ENCODE peak calls at places on chromosomes 1 and 21, in five cellular contexts. One of them, this sample, is unnamed.

GRCh38 chr1:9630331-9631081 is 21.0 kb upstream of the PIK3CD start:
- DNase-seq in AG09319: no peak
- DNase-seq in stimulated activated CD4-positive, alpha-beta T cell treated with anti-CD3 and anti-CD28 coated beads, Interleukin-1b, Interleukin-23, amount 100 ng/mL, for 4 hours: peak
- DNase-seq in iPS DF 6.9: no peak
- DNase-seq in PC-9: no peak
- DNase-seq in this sample: no peak

GRCh38 chr1:110070282-110070967 is at the start of gene ALX3:
- DNase-seq in AG09319: no peak
- DNase-seq in stimulated activated CD4-positive, alpha-beta T cell treated with anti-CD3 and anti-CD28 coated beads, Interleukin-1b, Interleukin-23, amount 100 ng/mL, for 4 hours: no peak
- DNase-seq in iPS DF 6.9: no peak
- DNase-seq in PC-9: no peak
- DNase-seq in this sample: no peak

GRCh38 chr1:6440198-6441126 is 15.9 kb downstream of the ESPN start:
- DNase-seq in AG09319: no peak
- DNase-seq in stimulated activated CD4-positive, alpha-beta T cell treated with anti-CD3 and anti-CD28 coated beads, Interleukin-1b, Interleukin-23, amount 100 ng/mL, for 4 hours: peak
- DNase-seq in iPS DF 6.9: no peak
- DNase-seq in PC-9: peak
- DNase-seq in this sample: peak

GRCh38 chr1:232416026-232416568 is 213.8 kb downstream of the SIPA1L2 start:
- DNase-seq in AG09319: no peak
- DNase-seq in stimulated activated CD4-positive, alpha-beta T cell treated with anti-CD3 and anti-CD28 coated beads, Interleukin-1b, Interleukin-23, amount 100 ng/mL, for 4 hours: no peak
- DNase-seq in iPS DF 6.9: no peak
- DNase-seq in PC-9: no peak
- DNase-seq in this sample: no peak

GRCh38 chr1:25178917-25179571 is 53.3 kb downstream of the SYF2 start:
- DNase-seq in AG09319: no peak
- DNase-seq in stimulated activated CD4-positive, alpha-beta T cell treated with anti-CD3 and anti-CD28 coated beads, Interleukin-1b, Interleukin-23, amount 100 ng/mL, for 4 hours: no peak
- DNase-seq in iPS DF 6.9: no peak
- DNase-seq in PC-9: no peak
- DNase-seq in this sample: no peak

GRCh38 chr1:41844255-41844654 is 74.5 kb downstream of the HIVEP3 start:
- DNase-seq in AG09319: no peak
- DNase-seq in stimulated activated CD4-positive, alpha-beta T cell treated with anti-CD3 and anti-CD28 coated beads, Interleukin-1b, Interleukin-23, amount 100 ng/mL, for 4 hours: no peak
- DNase-seq in iPS DF 6.9: no peak
- DNase-seq in PC-9: no peak
- DNase-seq in this sample: no peak

GRCh38 chr1:204171751-204172178 is 5.6 kb upstream of the REN start:
- DNase-seq in AG09319: no peak
- DNase-seq in stimulated activated CD4-positive, alpha-beta T cell treated with anti-CD3 and anti-CD28 coated beads, Interleukin-1b, Interleukin-23, amount 100 ng/mL, for 4 hours: no peak
- DNase-seq in iPS DF 6.9: no peak
- DNase-seq in PC-9: peak
- DNase-seq in this sample: no peak

GRCh38 chr1:54474500-54475235 is 68.5 kb upstream of the SSBP3 start:
- DNase-seq in AG09319: no peak
- DNase-seq in stimulated activated CD4-positive, alpha-beta T cell treated with anti-CD3 and anti-CD28 coated beads, Interleukin-1b, Interleukin-23, amount 100 ng/mL, for 4 hours: no peak
- DNase-seq in iPS DF 6.9: no peak
- DNase-seq in PC-9: no peak
- DNase-seq in this sample: no peak

GRCh38 chr21:45543710-45544448 is 1.6 kb upstream of the SLC19A1 start:
- DNase-seq in AG09319: no peak
- DNase-seq in stimulated activated CD4-positive, alpha-beta T cell treated with anti-CD3 and anti-CD28 coated beads, Interleukin-1b, Interleukin-23, amount 100 ng/mL, for 4 hours: no peak
- DNase-seq in iPS DF 6.9: no peak
- DNase-seq in PC-9: no peak
- DNase-seq in this sample: peak

GRCh38 chr21:43323244-43324005 is 103.5 kb downstream of the SIK1 start:
- DNase-seq in AG09319: no peak
- DNase-seq in stimulated activated CD4-positive, alpha-beta T cell treated with anti-CD3 and anti-CD28 coated beads, Interleukin-1b, Interleukin-23, amount 100 ng/mL, for 4 hours: no peak
- DNase-seq in iPS DF 6.9: no peak
- DNase-seq in PC-9: no peak
- DNase-seq in this sample: no peak

GRCh38 chr1:218322762-218323161 is 22.4 kb upstream of the TGFB2 start:
- DNase-seq in AG09319: no peak
- DNase-seq in stimulated activated CD4-positive, alpha-beta T cell treated with anti-CD3 and anti-CD28 coated beads, Interleukin-1b, Interleukin-23, amount 100 ng/mL, for 4 hours: no peak
- DNase-seq in iPS DF 6.9: no peak
- DNase-seq in PC-9: no peak
- DNase-seq in this sample: no peak

GRCh38 chr1:109433322-109433721 is 7.1 kb upstream of the PSMA5 start:
- DNase-seq in AG09319: no peak
- DNase-seq in stimulated activated CD4-positive, alpha-beta T cell treated with anti-CD3 and anti-CD28 coated beads, Interleukin-1b, Interleukin-23, amount 100 ng/mL, for 4 hours: no peak
- DNase-seq in iPS DF 6.9: no peak
- DNase-seq in PC-9: no peak
- DNase-seq in this sample: no peak

GRCh38 chr1:30748699-30749401 is 8.7 kb downstream of the LAPTM5 start:
- DNase-seq in AG09319: no peak
- DNase-seq in stimulated activated CD4-positive, alpha-beta T cell treated with anti-CD3 and anti-CD28 coated beads, Interleukin-1b, Interleukin-23, amount 100 ng/mL, for 4 hours: no peak
- DNase-seq in iPS DF 6.9: no peak
- DNase-seq in PC-9: no peak
- DNase-seq in this sample: no peak

GRCh38 chr1:116226017-116226416 is 114.8 kb downstream of the MAB21L3 start:
- DNase-seq in AG09319: no peak
- DNase-seq in stimulated activated CD4-positive, alpha-beta T cell treated with anti-CD3 and anti-CD28 coated beads, Interleukin-1b, Interleukin-23, amount 100 ng/mL, for 4 hours: no peak
- DNase-seq in iPS DF 6.9: no peak
- DNase-seq in PC-9: no peak
- DNase-seq in this sample: no peak

GRCh38 chr1:53377438-53377841 is 49.6 kb upstream of the LRP8 start:
- DNase-seq in AG09319: no peak
- DNase-seq in stimulated activated CD4-positive, alpha-beta T cell treated with anti-CD3 and anti-CD28 coated beads, Interleukin-1b, Interleukin-23, amount 100 ng/mL, for 4 hours: no peak
- DNase-seq in iPS DF 6.9: no peak
- DNase-seq in PC-9: no peak
- DNase-seq in this sample: no peak

GRCh38 chr21:35475768-35476167 is 426.7 kb upstream of the RUNX1 start:
- DNase-seq in AG09319: peak
- DNase-seq in stimulated activated CD4-positive, alpha-beta T cell treated with anti-CD3 and anti-CD28 coated beads, Interleukin-1b, Interleukin-23, amount 100 ng/mL, for 4 hours: no peak
- DNase-seq in iPS DF 6.9: no peak
- DNase-seq in PC-9: no peak
- DNase-seq in this sample: no peak

GRCh38 chr1:94713472-94714141 is 106.5 kb upstream of the SLC44A3 start:
- DNase-seq in AG09319: peak
- DNase-seq in stimulated activated CD4-positive, alpha-beta T cell treated with anti-CD3 and anti-CD28 coated beads, Interleukin-1b, Interleukin-23, amount 100 ng/mL, for 4 hours: no peak
- DNase-seq in iPS DF 6.9: peak
- DNase-seq in PC-9: peak
- DNase-seq in this sample: no peak

GRCh38 chr1:86567936-86568335 is 21.1 kb downstream of the CLCA4 start:
- DNase-seq in AG09319: no peak
- DNase-seq in stimulated activated CD4-positive, alpha-beta T cell treated with anti-CD3 and anti-CD28 coated beads, Interleukin-1b, Interleukin-23, amount 100 ng/mL, for 4 hours: no peak
- DNase-seq in iPS DF 6.9: no peak
- DNase-seq in PC-9: no peak
- DNase-seq in this sample: no peak

GRCh38 chr1:103457856-103458255 is 67.6 kb upstream of the RNPC3 start:
- DNase-seq in AG09319: no peak
- DNase-seq in stimulated activated CD4-positive, alpha-beta T cell treated with anti-CD3 and anti-CD28 coated beads, Interleukin-1b, Interleukin-23, amount 100 ng/mL, for 4 hours: no peak
- DNase-seq in iPS DF 6.9: peak
- DNase-seq in PC-9: no peak
- DNase-seq in this sample: no peak

GRCh38 chr21:24671901-24672300 is 935.4 kb downstream of the MRPL39 start:
- DNase-seq in AG09319: no peak
- DNase-seq in stimulated activated CD4-positive, alpha-beta T cell treated with anti-CD3 and anti-CD28 coated beads, Interleukin-1b, Interleukin-23, amount 100 ng/mL, for 4 hours: no peak
- DNase-seq in iPS DF 6.9: no peak
- DNase-seq in PC-9: no peak
- DNase-seq in this sample: no peak

GRCh38 chr1:232459087-232459486 is 170.8 kb downstream of the SIPA1L2 start:
- DNase-seq in AG09319: no peak
- DNase-seq in stimulated activated CD4-positive, alpha-beta T cell treated with anti-CD3 and anti-CD28 coated beads, Interleukin-1b, Interleukin-23, amount 100 ng/mL, for 4 hours: no peak
- DNase-seq in iPS DF 6.9: no peak
- DNase-seq in PC-9: no peak
- DNase-seq in this sample: no peak

GRCh38 chr1:100250264-100250663 is 630 bp upstream of the DBT start:
- DNase-seq in AG09319: peak
- DNase-seq in stimulated activated CD4-positive, alpha-beta T cell treated with anti-CD3 and anti-CD28 coated beads, Interleukin-1b, Interleukin-23, amount 100 ng/mL, for 4 hours: no peak
- DNase-seq in iPS DF 6.9: no peak
- DNase-seq in PC-9: no peak
- DNase-seq in this sample: no peak

GRCh38 chr21:35840197-35840799 is 220.0 kb downstream of the SETD4 start:
- DNase-seq in AG09319: peak
- DNase-seq in stimulated activated CD4-positive, alpha-beta T cell treated with anti-CD3 and anti-CD28 coated beads, Interleukin-1b, Interleukin-23, amount 100 ng/mL, for 4 hours: peak
- DNase-seq in iPS DF 6.9: peak
- DNase-seq in PC-9: peak
- DNase-seq in this sample: no peak

GRCh38 chr1:2548068-2548589 is 8.0 kb upstream of the TNFRSF14 start:
- DNase-seq in AG09319: no peak
- DNase-seq in stimulated activated CD4-positive, alpha-beta T cell treated with anti-CD3 and anti-CD28 coated beads, Interleukin-1b, Interleukin-23, amount 100 ng/mL, for 4 hours: peak
- DNase-seq in iPS DF 6.9: peak
- DNase-seq in PC-9: peak
- DNase-seq in this sample: peak

GRCh38 chr21:21279193-21279901 is 281.1 kb downstream of the NCAM2 start:
- DNase-seq in AG09319: no peak
- DNase-seq in stimulated activated CD4-positive, alpha-beta T cell treated with anti-CD3 and anti-CD28 coated beads, Interleukin-1b, Interleukin-23, amount 100 ng/mL, for 4 hours: no peak
- DNase-seq in iPS DF 6.9: no peak
- DNase-seq in PC-9: no peak
- DNase-seq in this sample: no peak

GRCh38 chr1:107934573-107934972 is 30.4 kb downstream of the VAV3 start:
- DNase-seq in AG09319: no peak
- DNase-seq in stimulated activated CD4-positive, alpha-beta T cell treated with anti-CD3 and anti-CD28 coated beads, Interleukin-1b, Interleukin-23, amount 100 ng/mL, for 4 hours: no peak
- DNase-seq in iPS DF 6.9: no peak
- DNase-seq in PC-9: no peak
- DNase-seq in this sample: no peak